ENCODE peak calls at places on chromosomes 3 and 15, in seven cellular contexts. One of them, this sample, is unnamed.

GRCh38 chr3:58557496-58557895 is 19.7 kb downstream of the FAM107A start:
- DNase-seq in SK-N-MC: no peak
- DNase-seq in iPS DF 6.9: no peak
- DNase-seq in AG09309: no peak
- DNase-seq in mucosa of descending colon: no peak
- DNase-seq in mammary epithelial cell: no peak
- DNase-seq in esophagus squamous epithelium: no peak
- DNase-seq in this sample: no peak

GRCh38 chr15:100601158-100601557 is 826 bp downstream of the LINS1 start:
- DNase-seq in esophagus squamous epithelium: no peak
- DNase-seq in iPS DF 6.9: no peak
- DNase-seq in SK-N-MC: no peak
- DNase-seq in AG09309: no peak
- DNase-seq in mucosa of descending colon: no peak
- DNase-seq in mammary epithelial cell: peak; percentile 36
- DNase-seq in this sample: no peak

GRCh38 chr3:119357190-119357589 is 63.0 kb downstream of the ARHGAP31 start:
- DNase-seq in mammary epithelial cell: peak; percentile 17
- DNase-seq in mucosa of descending colon: no peak
- DNase-seq in iPS DF 6.9: no peak
- DNase-seq in esophagus squamous epithelium: no peak
- DNase-seq in AG09309: no peak
- DNase-seq in SK-N-MC: no peak
- DNase-seq in this sample: no peak

GRCh38 chr3:183584246-183584913 is 28.9 kb upstream of the KLHL6 start:
- DNase-seq in mammary epithelial cell: no peak
- DNase-seq in SK-N-MC: no peak
- DNase-seq in AG09309: no peak
- DNase-seq in mucosa of descending colon: no peak
- DNase-seq in iPS DF 6.9: no peak
- DNase-seq in esophagus squamous epithelium: no peak
- DNase-seq in this sample: peak; percentile 26

GRCh38 chr3:12869025-12869695 is 27.8 kb upstream of the RPL32 start:
- DNase-seq in mammary epithelial cell: no peak
- DNase-seq in AG09309: no peak
- DNase-seq in esophagus squamous epithelium: no peak
- DNase-seq in SK-N-MC: no peak
- DNase-seq in iPS DF 6.9: no peak
- DNase-seq in mucosa of descending colon: peak; percentile 69
- DNase-seq in this sample: no peak

GRCh38 chr15:67826717-67827560 is 1.6 kb downstream of the SKOR1 start:
- DNase-seq in SK-N-MC: no peak
- DNase-seq in AG09309: no peak
- DNase-seq in mammary epithelial cell: no peak
- DNase-seq in mucosa of descending colon: no peak
- DNase-seq in iPS DF 6.9: no peak
- DNase-seq in esophagus squamous epithelium: no peak
- DNase-seq in this sample: no peak

GRCh38 chr3:149385617-149386298 is 8.3 kb upstream of the TM4SF1 start:
- DNase-seq in AG09309: no peak
- DNase-seq in mammary epithelial cell: no peak
- DNase-seq in mucosa of descending colon: no peak
- DNase-seq in esophagus squamous epithelium: no peak
- DNase-seq in iPS DF 6.9: no peak
- DNase-seq in SK-N-MC: no peak
- DNase-seq in this sample: no peak

GRCh38 chr3:167700046-167700445 is 34.6 kb downstream of the PDCD10 start:
- DNase-seq in AG09309: no peak
- DNase-seq in iPS DF 6.9: no peak
- DNase-seq in mucosa of descending colon: no peak
- DNase-seq in SK-N-MC: no peak
- DNase-seq in mammary epithelial cell: no peak
- DNase-seq in esophagus squamous epithelium: no peak
- DNase-seq in this sample: no peak

GRCh38 chr3:155549087-155549486 is 195.8 kb downstream of the PLCH1 start:
- DNase-seq in AG09309: no peak
- DNase-seq in iPS DF 6.9: no peak
- DNase-seq in mucosa of descending colon: no peak
- DNase-seq in esophagus squamous epithelium: no peak
- DNase-seq in mammary epithelial cell: no peak
- DNase-seq in SK-N-MC: no peak
- DNase-seq in this sample: no peak

GRCh38 chr3:173502983-173503568 is 105.5 kb downstream of the NLGN1 start:
- DNase-seq in mucosa of descending colon: no peak
- DNase-seq in esophagus squamous epithelium: no peak
- DNase-seq in SK-N-MC: peak; percentile 99
- DNase-seq in AG09309: peak; percentile 37
- DNase-seq in iPS DF 6.9: no peak
- DNase-seq in mammary epithelial cell: no peak
- DNase-seq in this sample: peak; percentile 40

GRCh38 chr3:77464106-77464688 is 424.3 kb downstream of the ROBO2 start:
- DNase-seq in iPS DF 6.9: no peak
- DNase-seq in SK-N-MC: no peak
- DNase-seq in AG09309: peak; percentile 18
- DNase-seq in mucosa of descending colon: no peak
- DNase-seq in mammary epithelial cell: no peak
- DNase-seq in esophagus squamous epithelium: no peak
- DNase-seq in this sample: no peak

GRCh38 chr15:52738311-52738710 is 51.8 kb downstream of the ONECUT1 start:
- DNase-seq in esophagus squamous epithelium: no peak
- DNase-seq in mucosa of descending colon: no peak
- DNase-seq in iPS DF 6.9: no peak
- DNase-seq in mammary epithelial cell: no peak
- DNase-seq in AG09309: no peak
- DNase-seq in SK-N-MC: no peak
- DNase-seq in this sample: no peak

GRCh38 chr3:113697192-113698090 is 999 bp upstream of the USF3 start:
- DNase-seq in iPS DF 6.9: no peak
- DNase-seq in esophagus squamous epithelium: no peak
- DNase-seq in mammary epithelial cell: peak; percentile 26
- DNase-seq in SK-N-MC: no peak
- DNase-seq in AG09309: no peak
- DNase-seq in mucosa of descending colon: no peak
- DNase-seq in this sample: no peak

GRCh38 chr15:69324031-69324430 is 25.3 kb downstream of the PAQR5 start:
- DNase-seq in SK-N-MC: no peak
- DNase-seq in mucosa of descending colon: no peak
- DNase-seq in mammary epithelial cell: no peak
- DNase-seq in esophagus squamous epithelium: no peak
- DNase-seq in iPS DF 6.9: no peak
- DNase-seq in AG09309: no peak
- DNase-seq in this sample: no peak

GRCh38 chr3:126442099-126442848 is 33.4 kb downstream of the ZXDC start:
- DNase-seq in iPS DF 6.9: no peak
- DNase-seq in SK-N-MC: no peak
- DNase-seq in mucosa of descending colon: no peak
- DNase-seq in esophagus squamous epithelium: no peak
- DNase-seq in mammary epithelial cell: no peak
- DNase-seq in AG09309: no peak
- DNase-seq in this sample: no peak

GRCh38 chr3:127781411-127782001 is 40.8 kb downstream of the MGLL start:
- DNase-seq in iPS DF 6.9: no peak
- DNase-seq in AG09309: peak; percentile 79
- DNase-seq in SK-N-MC: no peak
- DNase-seq in mucosa of descending colon: no peak
- DNase-seq in mammary epithelial cell: no peak
- DNase-seq in esophagus squamous epithelium: no peak
- DNase-seq in this sample: peak; percentile 84

GRCh38 chr3:79845546-79845945 is 77.7 kb upstream of the ROBO1 start:
- DNase-seq in esophagus squamous epithelium: no peak
- DNase-seq in mucosa of descending colon: no peak
- DNase-seq in mammary epithelial cell: no peak
- DNase-seq in SK-N-MC: no peak
- DNase-seq in iPS DF 6.9: no peak
- DNase-seq in AG09309: no peak
- DNase-seq in this sample: no peak

GRCh38 chr3:44981220-44981619 is 5.2 kb downstream of the EXOSC7 start:
- DNase-seq in esophagus squamous epithelium: no peak
- DNase-seq in mammary epithelial cell: peak; percentile 66
- DNase-seq in AG09309: no peak
- DNase-seq in iPS DF 6.9: no peak
- DNase-seq in mucosa of descending colon: no peak
- DNase-seq in SK-N-MC: no peak
- DNase-seq in this sample: no peak

GRCh38 chr3:190848891-190849290 is 13.6 kb downstream of the GMNC start:
- DNase-seq in esophagus squamous epithelium: no peak
- DNase-seq in SK-N-MC: no peak
- DNase-seq in mammary epithelial cell: no peak
- DNase-seq in AG09309: no peak
- DNase-seq in mucosa of descending colon: no peak
- DNase-seq in iPS DF 6.9: no peak
- DNase-seq in this sample: no peak

GRCh38 chr15:49301562-49301961 is 121.5 kb upstream of the FGF7 start:
- DNase-seq in esophagus squamous epithelium: no peak
- DNase-seq in iPS DF 6.9: no peak
- DNase-seq in SK-N-MC: no peak
- DNase-seq in mammary epithelial cell: peak; percentile 5
- DNase-seq in AG09309: no peak
- DNase-seq in mucosa of descending colon: no peak
- DNase-seq in this sample: no peak

GRCh38 chr15:79981861-79982455 is 11.0 kb upstream of the BCL2A1 start:
- DNase-seq in iPS DF 6.9: no peak
- DNase-seq in esophagus squamous epithelium: no peak
- DNase-seq in AG09309: no peak
- DNase-seq in mammary epithelial cell: no peak
- DNase-seq in mucosa of descending colon: no peak
- DNase-seq in SK-N-MC: no peak
- DNase-seq in this sample: no peak

GRCh38 chr3:188780188-188781147 is 391.3 kb upstream of the TPRG1 start:
- DNase-seq in AG09309: no peak
- DNase-seq in esophagus squamous epithelium: no peak
- DNase-seq in mammary epithelial cell: peak; percentile 12
- DNase-seq in SK-N-MC: no peak
- DNase-seq in mucosa of descending colon: no peak
- DNase-seq in iPS DF 6.9: no peak
- DNase-seq in this sample: no peak

GRCh38 chr3:122615303-122615702 is 37.9 kb downstream of the PARP15 start:
- DNase-seq in AG09309: no peak
- DNase-seq in iPS DF 6.9: no peak
- DNase-seq in mucosa of descending colon: no peak
- DNase-seq in SK-N-MC: no peak
- DNase-seq in esophagus squamous epithelium: no peak
- DNase-seq in mammary epithelial cell: no peak
- DNase-seq in this sample: no peak

GRCh38 chr3:122618614-122619013 is 41.2 kb downstream of the PARP15 start:
- DNase-seq in mucosa of descending colon: no peak
- DNase-seq in AG09309: no peak
- DNase-seq in SK-N-MC: no peak
- DNase-seq in mammary epithelial cell: no peak
- DNase-seq in esophagus squamous epithelium: no peak
- DNase-seq in iPS DF 6.9: no peak
- DNase-seq in this sample: no peak

GRCh38 chr3:122609798-122610559 is 32.5 kb downstream of the PARP15 start:
- DNase-seq in iPS DF 6.9: no peak
- DNase-seq in mammary epithelial cell: peak; percentile 85
- DNase-seq in mucosa of descending colon: no peak
- DNase-seq in SK-N-MC: no peak
- DNase-seq in esophagus squamous epithelium: no peak
- DNase-seq in AG09309: peak; percentile 45
- DNase-seq in this sample: peak; percentile 58

GRCh38 chr3:122612706-122613105 is 35.3 kb downstream of the PARP15 start:
- DNase-seq in SK-N-MC: no peak
- DNase-seq in mammary epithelial cell: no peak
- DNase-seq in AG09309: no peak
- DNase-seq in iPS DF 6.9: no peak
- DNase-seq in esophagus squamous epithelium: no peak
- DNase-seq in mucosa of descending colon: no peak
- DNase-seq in this sample: no peak
- H3K4me3 ChIP-seq in SK-N-MC: no peak overlapping the region
- H3K4me3 ChIP-seq in mammary epithelial cell: no peak overlapping the region
- H3K4me3 ChIP-seq in AG09309: no peak overlapping the region
- H3K4me3 ChIP-seq in iPS DF 6.9: no peak overlapping the region
- H3K4me3 ChIP-seq in esophagus squamous epithelium: no peak overlapping the region
- H3K4me3 ChIP-seq in mucosa of descending colon: no peak overlapping the region
- H3K4me3 ChIP-seq in this sample: no peak overlapping the region

GRCh38 chr3:62723171-62723570 is 152.0 kb downstream of the CADPS start:
- DNase-seq in esophagus squamous epithelium: no peak
- DNase-seq in mammary epithelial cell: no peak
- DNase-seq in mucosa of descending colon: no peak
- DNase-seq in SK-N-MC: no peak
- DNase-seq in iPS DF 6.9: no peak
- DNase-seq in AG09309: no peak
- DNase-seq in this sample: no peak
- H3K4me3 ChIP-seq in esophagus squamous epithelium: no peak overlapping the region
- H3K4me3 ChIP-seq in mammary epithelial cell: no peak overlapping the region
- H3K4me3 ChIP-seq in mucosa of descending colon: no peak overlapping the region
- H3K4me3 ChIP-seq in SK-N-MC: no peak overlapping the region
- H3K4me3 ChIP-seq in iPS DF 6.9: no peak overlapping the region
- H3K4me3 ChIP-seq in AG09309: no peak overlapping the region
- H3K4me3 ChIP-seq in this sample: no peak overlapping the region

DNA sequence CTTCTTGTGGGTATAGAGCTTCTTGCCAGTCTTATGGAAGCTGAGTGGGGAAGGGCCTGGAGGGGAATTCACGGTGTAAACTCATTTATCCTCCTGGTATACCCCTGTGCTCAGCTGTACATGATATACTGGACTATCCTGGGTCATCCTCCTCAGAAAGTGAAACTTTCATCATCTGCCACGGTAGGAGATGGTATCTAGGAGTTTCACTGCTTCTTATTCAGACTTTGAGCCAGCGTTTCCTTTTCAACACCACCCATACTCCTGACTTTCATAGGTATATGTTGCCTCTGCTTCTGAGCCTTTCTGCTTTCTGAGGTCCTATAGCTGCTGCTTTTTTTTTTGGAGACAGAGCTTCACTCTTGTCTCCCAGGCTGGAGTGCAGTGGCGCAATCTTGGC is 15.6 kb downstream of the SENP5 start:
- DNase-seq in mucosa of descending colon: no peak
- DNase-seq in AG09309: no peak
- DNase-seq in mammary epithelial cell: no peak
- DNase-seq in esophagus squamous epithelium: no peak
- DNase-seq in SK-N-MC: no peak
- DNase-seq in iPS DF 6.9: no peak
- DNase-seq in this sample: no peak
- H3K4me3 ChIP-seq in mucosa of descending colon: no peak overlapping the region
- H3K4me3 ChIP-seq in AG09309: no peak overlapping the region
- H3K4me3 ChIP-seq in mammary epithelial cell: no peak overlapping the region
- H3K4me3 ChIP-seq in esophagus squamous epithelium: no peak overlapping the region
- H3K4me3 ChIP-seq in SK-N-MC: no peak overlapping the region
- H3K4me3 ChIP-seq in iPS DF 6.9: no peak overlapping the region
- H3K4me3 ChIP-seq in this sample: no peak overlapping the region

GRCh38 chr15:45129651-45130129 is at the start of the genes DUOX1 and DUOXA1:
- DNase-seq in AG09309: no peak
- DNase-seq in mammary epithelial cell: peak; percentile 61
- DNase-seq in esophagus squamous epithelium: no peak
- DNase-seq in mucosa of descending colon: no peak
- DNase-seq in iPS DF 6.9: no peak
- DNase-seq in SK-N-MC: no peak
- DNase-seq in this sample: no peak

GRCh38 chr15:45131510-45131909 is 1.7 kb downstream of the DUOX1 start:
- DNase-seq in iPS DF 6.9: no peak
- DNase-seq in mucosa of descending colon: no peak
- DNase-seq in AG09309: no peak
- DNase-seq in SK-N-MC: no peak
- DNase-seq in mammary epithelial cell: no peak
- DNase-seq in esophagus squamous epithelium: no peak
- DNase-seq in this sample: no peak

GRCh38 chr15:45128971-45129639 is 574 bp downstream of the DUOXA1 start:
- DNase-seq in esophagus squamous epithelium: no peak
- DNase-seq in iPS DF 6.9: no peak
- DNase-seq in mammary epithelial cell: no peak
- DNase-seq in SK-N-MC: no peak
- DNase-seq in AG09309: no peak
- DNase-seq in mucosa of descending colon: no peak
- DNase-seq in this sample: no peak

GRCh38 chr15:45132844-45133560 is 3.2 kb downstream of the DUOX1 start:
- DNase-seq in mammary epithelial cell: peak; percentile 32
- DNase-seq in mucosa of descending colon: no peak
- DNase-seq in iPS DF 6.9: no peak
- DNase-seq in AG09309: no peak
- DNase-seq in SK-N-MC: no peak
- DNase-seq in esophagus squamous epithelium: no peak
- DNase-seq in this sample: no peak

GRCh38 chr15:45130291-45131000 is 652 bp downstream of the DUOX1 start:
- DNase-seq in iPS DF 6.9: no peak
- DNase-seq in esophagus squamous epithelium: no peak
- DNase-seq in mucosa of descending colon: no peak
- DNase-seq in SK-N-MC: no peak
- DNase-seq in AG09309: no peak
- DNase-seq in mammary epithelial cell: no peak
- DNase-seq in this sample: no peak
- H3K4me3 ChIP-seq in iPS DF 6.9: no peak overlapping the region
- H3K4me3 ChIP-seq in esophagus squamous epithelium: peak overlapping the region; percentile 69
- H3K4me3 ChIP-seq in mucosa of descending colon: no peak overlapping the region
- H3K4me3 ChIP-seq in SK-N-MC: no peak overlapping the region
- H3K4me3 ChIP-seq in AG09309: no peak overlapping the region
- H3K4me3 ChIP-seq in mammary epithelial cell: peak overlapping the region; percentile 59
- H3K4me3 ChIP-seq in this sample: no peak overlapping the region

This sample was measured in AG04449.